ENCODE peak calls at places on chromosomes 5 and 9, in four cellular contexts. O, P, I and T are unnamed samples.

GRCh38 chr9:133589454-133590227 is 19.5 kb downstream of the FAM163B start:
- DNase-seq in O (no peak), P (no peak), I (no peak), T (no peak)

GRCh38 chr9:2055203-2055658 is 40.1 kb downstream of the SMARCA2 start:
- DNase-seq in O (no peak), P (no peak), I (peak), T (peak)

GRCh38 chr5:160213537-160213936 is 15.8 kb upstream of the FABP6 start:
- DNase-seq in O (no peak), P (no peak), I (no peak), T (no peak)

GRCh38 chr5:174325441-174325840 is 279.9 kb downstream of the NSG2 start:
- DNase-seq in O (no peak), P (no peak), I (no peak), T (no peak)

GRCh38 chr5:8842906-8843590 is 702.8 kb downstream of the SEMA5A start:
- DNase-seq in O (no peak), P (peak), I (peak), T (no peak)

GRCh38 chr5:34718516-34718915 is 62.4 kb downstream of the RAI14 start:
- DNase-seq in O (no peak), P (no peak), I (no peak), T (no peak)

GRCh38 chr9:135146766-135147472 is 59.5 kb downstream of the OLFM1 start:
- DNase-seq in O (no peak), P (no peak), I (no peak), T (no peak)

GRCh38 chr9:18333157-18333556 is 140.8 kb upstream of the ADAMTSL1 start:
- DNase-seq in O (no peak), P (no peak), I (no peak), T (no peak)

GRCh38 chr9:137305060-137305787 is 3.2 kb upstream of the NRARP start:
- DNase-seq in O (no peak), P (no peak), I (peak), T (no peak)

GRCh38 chr9:137303031-137303892 is 1.2 kb upstream of the NRARP start:
- DNase-seq in O (no peak), P (no peak), I (no peak), T (no peak)

GRCh38 chr9:137302176-137303030 is at the start of gene NRARP:
- DNase-seq in O (peak), P (peak), I (peak), T (no peak)

GRCh38 chr9:137304383-137305059 is 2.5 kb upstream of the NRARP start:
- DNase-seq in O (no peak), P (no peak), I (no peak), T (no peak)

GRCh38 chr9:137303893-137304382 is 1.9 kb upstream of the NRARP start:
- DNase-seq in O (no peak), P (no peak), I (no peak), T (no peak)
- H3K4me3 ChIP-seq in O (no peak), P (no peak), I (no peak), T (no peak)

DNA sequence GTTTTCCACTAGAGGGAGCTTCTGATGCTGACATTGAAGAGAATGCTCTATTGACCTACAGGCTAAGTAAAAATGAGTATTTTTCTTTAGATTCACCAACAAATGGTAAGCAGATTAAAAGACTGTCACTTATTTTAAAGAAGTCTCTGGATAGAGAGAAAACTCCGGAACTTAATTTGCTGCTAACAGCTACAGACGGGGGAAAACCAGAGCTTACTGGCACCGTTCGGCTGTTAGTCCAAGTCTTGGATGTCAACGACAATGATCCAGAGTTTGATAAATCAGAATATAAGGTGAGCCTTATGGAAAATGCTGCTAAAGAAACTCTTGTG is 764 bp downstream of the PCDHA11 start:
- DNase-seq in O (no peak), P (no peak), I (no peak), T (no peak)
- TF ChIP-seq CTCF in O (no peak), P (no peak), I (no peak), T (no peak)

GRCh38 chr5:132260051-132260450 is 2.6 kb downstream of the PDLIM4 start:
- DNase-seq in O (no peak), P (no peak), I (no peak), T (no peak)

GRCh38 chr5:132259061-132259851 is 1.8 kb downstream of the PDLIM4 start:
- DNase-seq in O (peak), P (peak), I (peak), T (peak)

GRCh38 chr5:132257131-132258101 is at the start of gene PDLIM4:
- DNase-seq in O (no peak), P (no peak), I (no peak), T (no peak)

GRCh38 chr5:132256783-132257130 is 739 bp upstream of the PDLIM4 start:
- DNase-seq in O (no peak), P (no peak), I (no peak), T (no peak)

DNA sequence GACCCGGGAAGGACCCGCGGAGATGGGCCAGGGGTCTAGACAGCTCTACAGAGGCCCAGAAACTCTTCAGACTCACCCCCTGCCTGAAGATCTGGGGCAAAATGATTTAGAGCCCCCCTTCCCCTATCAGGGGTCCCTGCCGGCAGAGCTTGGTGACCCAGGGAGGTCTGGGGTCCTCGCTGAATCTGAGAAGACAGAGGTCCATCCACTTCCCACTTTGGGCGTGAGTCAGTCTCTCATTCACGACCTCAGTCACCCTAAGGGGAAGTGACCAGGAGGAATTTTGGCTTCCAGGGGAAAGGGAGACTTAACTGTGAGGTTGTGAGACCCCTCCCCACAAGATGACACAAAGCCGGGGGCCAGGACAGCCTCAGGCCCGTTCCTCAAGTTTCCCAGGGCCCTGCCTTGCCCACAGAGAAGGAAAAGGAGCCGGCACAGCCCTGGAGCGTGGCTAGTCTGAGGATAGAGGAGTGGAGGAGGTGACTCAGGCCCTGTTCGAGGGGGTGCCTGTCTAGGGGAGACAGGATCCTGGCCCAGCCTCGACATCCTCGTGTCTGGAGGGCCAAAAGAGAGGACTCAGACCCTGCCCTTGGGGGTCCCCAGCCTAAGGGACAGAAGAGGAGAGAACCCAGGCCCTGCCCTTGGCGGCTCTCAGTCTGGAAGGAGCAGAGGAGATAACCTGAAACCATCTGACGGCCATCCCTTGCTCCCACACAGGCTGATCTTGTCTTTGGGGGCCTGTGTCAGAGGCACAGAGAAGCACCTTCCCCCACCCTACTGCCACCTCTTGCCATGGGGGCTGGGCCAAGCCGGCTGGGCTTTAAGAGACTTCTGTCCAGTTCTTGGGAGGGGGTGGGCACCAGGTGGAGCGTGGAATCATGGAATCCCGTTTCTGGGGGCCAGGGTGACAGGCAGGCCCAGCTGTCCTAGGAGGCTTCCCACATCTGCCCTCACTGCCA is 885 bp downstream of the PDLIM4 start:
- DNase-seq in O (peak), P (peak), I (no peak), T (no peak)
- H3K4me3 ChIP-seq in O (peak), P (peak), I (peak), T (peak)

DNA sequence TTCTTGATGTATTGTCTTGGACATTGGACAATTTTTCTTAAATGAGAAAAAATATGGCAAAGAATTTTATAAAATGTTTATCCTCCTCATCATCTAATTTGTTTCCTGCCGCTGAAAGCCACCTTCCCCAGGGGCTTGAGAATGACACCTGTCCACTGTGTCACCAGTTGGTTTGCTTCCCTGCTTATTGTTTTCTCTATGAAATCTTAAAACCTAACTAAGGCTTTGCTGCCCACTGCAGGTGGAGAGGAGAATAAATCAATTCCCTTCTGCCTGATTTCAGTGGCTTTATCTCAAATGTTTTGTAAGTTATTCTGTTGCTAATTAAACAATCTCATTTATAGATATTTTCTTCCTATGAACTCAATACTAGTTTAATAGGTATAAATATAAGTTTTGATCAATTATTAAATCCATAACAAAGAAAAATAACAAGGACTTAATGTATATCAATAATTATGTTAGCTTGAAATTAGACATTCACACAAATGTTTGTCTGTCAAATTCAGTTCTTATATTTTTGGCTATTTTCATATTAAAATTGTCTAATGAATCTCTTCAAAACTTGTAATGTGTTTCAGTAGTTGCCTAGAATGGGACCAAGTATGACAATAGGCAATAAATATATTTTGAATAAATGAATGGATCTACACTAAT is 822.5 kb downstream of the PTPRD start:
- DNase-seq in O (no peak), P (peak), I (no peak), T (peak)
- TF ChIP-seq CTCF in O (peak), P (peak), I (peak), T (peak)

DNA sequence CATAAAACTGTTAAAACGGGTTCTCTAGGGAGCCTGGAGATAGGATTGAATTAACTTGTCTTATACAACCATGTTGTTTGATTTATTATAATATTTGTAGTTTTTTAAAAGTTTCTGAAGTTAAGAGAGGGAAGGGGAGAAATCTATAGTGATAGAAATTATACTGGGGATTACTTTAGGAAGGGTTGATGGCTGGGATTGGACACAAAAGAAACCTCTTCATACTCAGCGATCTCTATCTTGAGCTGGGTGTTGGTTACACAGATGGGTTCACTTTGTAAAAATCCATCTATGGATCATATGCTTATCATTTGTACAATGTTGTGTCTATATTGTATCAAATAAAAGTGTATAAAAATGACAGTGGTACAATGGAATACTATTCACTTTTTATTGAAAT is 30.0 kb downstream of the TNPO1 start:
- DNase-seq in O (no peak), P (no peak), I (no peak), T (no peak)
- H3K4me3 ChIP-seq in O (no peak), P (no peak), I (no peak), T (no peak)

DNA sequence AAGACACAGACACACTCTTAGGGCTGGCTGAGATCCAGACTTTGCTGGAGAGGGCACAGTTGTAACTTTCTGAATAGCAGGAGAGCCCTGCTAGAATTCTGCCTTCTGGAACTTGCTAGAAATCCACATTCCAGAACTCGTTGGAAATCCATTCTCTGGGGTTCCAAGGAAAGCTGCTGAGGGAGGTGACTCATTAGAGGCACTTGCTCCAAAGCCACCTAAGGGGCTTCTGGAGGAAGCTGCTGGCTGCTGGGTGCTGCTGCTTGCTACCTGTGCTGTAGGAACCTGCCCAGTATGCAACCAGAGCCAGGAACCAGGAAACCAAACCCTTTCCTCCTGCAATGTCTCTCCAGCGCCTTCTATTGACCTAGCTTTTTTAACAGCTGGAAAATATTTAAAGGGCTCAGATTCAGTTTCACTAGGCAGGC is 4.1 kb upstream of the TLE4 start:
- DNase-seq in O (no peak), P (no peak), I (no peak), T (no peak)
- TF ChIP-seq CTCF in O (no peak), P (no peak), I (no peak), T (no peak)

DNA sequence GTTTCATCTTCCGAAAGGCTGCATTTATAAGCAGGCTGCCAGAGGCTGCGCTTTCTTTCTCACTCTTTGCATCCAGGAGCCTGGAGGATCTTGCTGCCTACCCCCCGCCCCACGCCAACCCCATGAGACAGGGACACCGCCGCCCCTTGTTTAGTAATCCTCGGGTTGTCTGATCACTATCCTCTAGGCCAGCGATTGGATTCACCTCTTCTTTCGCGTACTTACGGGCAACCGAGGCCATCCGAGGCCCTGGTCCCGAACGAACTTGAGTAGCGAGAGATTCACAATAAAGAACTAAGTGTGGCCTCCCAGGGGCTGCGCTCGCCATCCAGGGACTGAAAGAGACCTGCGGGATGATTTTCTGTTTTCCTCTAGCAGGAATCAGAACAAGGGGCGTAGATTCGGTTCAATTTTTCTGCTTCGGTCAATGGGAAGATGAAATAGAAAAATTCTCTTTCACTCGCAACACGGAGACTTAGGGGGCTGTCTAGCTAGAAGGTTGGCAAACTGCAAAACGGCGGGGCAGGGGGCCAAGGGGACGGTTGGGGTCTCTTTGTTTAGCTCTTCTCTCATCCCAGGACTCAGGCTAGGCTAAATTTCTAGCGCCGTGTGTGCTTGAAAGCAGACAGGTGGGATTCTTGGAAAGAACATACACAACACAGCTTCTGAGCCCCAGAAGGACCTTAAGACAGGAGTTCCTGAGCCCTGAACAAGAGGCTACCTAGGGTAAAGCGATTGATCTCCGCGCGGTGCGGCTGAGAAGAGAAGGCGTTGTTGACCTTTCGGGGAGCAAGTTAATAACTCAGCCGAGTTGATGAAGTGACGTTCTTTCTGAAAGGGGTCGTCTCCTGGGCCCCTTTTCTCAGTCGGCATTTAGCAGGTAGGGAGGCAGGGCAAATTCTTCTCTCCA is 5.8 kb upstream of the ISL1 start:
- DNase-seq in O (no peak), P (no peak), I (no peak), T (no peak)
- H3K4me3 ChIP-seq in O (no peak), P (no peak), I (no peak), T (no peak)

GRCh38 chr9:131475956-131476776 is 26.6 kb upstream of the POMT1 start:
- DNase-seq in O (no peak), P (no peak), I (no peak), T (no peak)
- TF ChIP-seq CTCF in O (peak), P (peak), I (peak), T (peak)

GRCh38 chr5:88823201-88823600 is 59.8 kb downstream of the MEF2C start:
- DNase-seq in O (no peak), P (no peak), I (no peak), T (no peak)

GRCh38 chr5:88826959-88827585 is 55.9 kb downstream of the MEF2C start:
- DNase-seq in O (no peak), P (peak), I (peak), T (no peak)

GRCh38 chr5:88825782-88826110 is 57.2 kb downstream of the MEF2C start:
- DNase-seq in O (no peak), P (no peak), I (no peak), T (no peak)

GRCh38 chr5:88824141-88824540 is 58.8 kb downstream of the MEF2C start:
- DNase-seq in O (no peak), P (no peak), I (no peak), T (no peak)

DNA sequence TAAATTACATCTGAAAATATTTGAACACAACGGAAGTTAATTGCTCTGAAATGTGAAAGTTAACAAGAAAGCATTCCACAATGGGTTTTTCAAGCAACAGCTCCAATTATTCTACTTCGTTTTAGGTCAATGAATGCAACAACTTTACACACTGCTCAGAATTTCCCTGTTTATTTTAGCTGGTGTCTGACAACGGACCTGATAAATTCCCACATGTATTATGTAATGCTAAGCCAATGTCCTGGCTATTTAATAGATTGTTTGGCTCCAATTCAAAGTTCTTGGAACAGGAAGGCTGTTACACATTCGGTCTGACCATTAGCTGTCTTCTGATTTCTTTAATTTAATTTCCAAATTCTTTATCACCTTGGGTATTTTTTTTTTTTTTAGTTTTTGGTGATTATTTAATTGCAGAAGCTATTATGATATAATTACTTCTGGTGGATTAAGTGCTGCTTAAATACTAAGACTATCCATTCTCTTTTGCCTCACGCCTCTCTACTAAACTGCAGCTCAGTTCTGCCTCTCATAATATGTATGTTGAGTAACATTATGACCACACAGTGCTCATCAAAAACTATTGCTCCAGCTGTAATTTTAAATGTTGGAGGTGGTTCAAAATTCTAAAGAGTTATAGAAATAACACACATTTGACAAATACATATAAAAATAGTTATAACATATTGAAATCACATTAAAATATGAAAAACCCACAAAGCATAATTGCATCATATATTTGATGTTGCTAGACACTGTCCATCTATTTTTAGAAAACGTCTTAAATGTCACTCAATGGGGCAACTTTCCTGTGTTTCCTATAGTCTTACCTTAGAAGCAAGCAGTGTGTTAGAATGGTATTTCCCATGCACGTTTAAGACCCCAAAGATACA is 57.8 kb downstream of the MEF2C start:
- DNase-seq in O (no peak), P (no peak), I (no peak), T (peak)
- H3K4me3 ChIP-seq in O (peak), P (no peak), I (no peak), T (no peak)

GRCh38 chr5:80960531-80961375 is 590 bp downstream of the RASGRF2 start:
- DNase-seq in O (no peak), P (peak), I (peak), T (no peak)
- TF ChIP-seq CTCF in O (peak), P (peak), I (no peak), T (no peak)